ENCODE peak calls at places on chromosomes 6 and 20, in four cellular contexts. O is endodermal cell, W is tibial artery, A is thyroid gland. E is an unnamed sample.

GRCh38 chr6:25165817-25166216 is 113.4 kb upstream of the CARMIL1 start:
- DNase-seq in W (no peak), O (no peak), A (no peak), E (no peak)

GRCh38 chr20:47686545-47686944 is 98.7 kb downstream of the SULF2 start:
- DNase-seq in O (no peak), A (no peak), W (no peak), E (no peak)

GRCh38 chr6:107653183-107653580 is 163.3 kb downstream of the SOBP start:
- DNase-seq in W (no peak), O (no peak), A (no peak), E (no peak)

GRCh38 chr6:46015119-46015968 is at the start of gene CLIC5:
- DNase-seq in A (peak; percentile 77), W (peak; percentile 29), O (peak; percentile 77), E (peak; percentile 31)

GRCh38 chr6:133609404-133610270 is 279.3 kb upstream of the TCF21 start:
- DNase-seq in O (no peak), A (no peak), W (no peak), E (no peak)

GRCh38 chr6:29702519-29703103 is 20.6 kb upstream of the HLA-F start:
- DNase-seq in O (peak; percentile 97), A (peak; percentile 33), W (peak; percentile 61), E (peak; percentile 68)

GRCh38 chr6:27414996-27415395 is 26.4 kb downstream of the ZNF391 start:
- DNase-seq in A (no peak), W (no peak), O (no peak), E (no peak)

GRCh38 chr20:6583134-6583738 is 184.2 kb upstream of the BMP2 start:
- DNase-seq in W (no peak), O (peak; percentile 78), A (peak; percentile 52), E (no peak)

GRCh38 chr6:106149472-106150069 is 63.4 kb downstream of the PRDM1 start:
- DNase-seq in O (no peak), A (no peak), W (no peak), E (peak; percentile 56)

GRCh38 chr20:35166242-35166830 is 5.5 kb upstream of the PROCR start:
- DNase-seq in W (peak; percentile 54), O (no peak), A (peak; percentile 69), E (no peak)

GRCh38 chr20:24462461-24463010 is 6.9 kb upstream of the SYNDIG1 start:
- DNase-seq in A (no peak), W (no peak), O (no peak), E (no peak)

GRCh38 chr20:58675146-58675584 is 17.4 kb upstream of the NPEPL1 start:
- DNase-seq in W (no peak), O (peak; percentile 54), A (no peak), E (no peak)

GRCh38 chr20:50924261-50924660 is 7.0 kb downstream of the ADNP start:
- DNase-seq in A (no peak), W (no peak), O (no peak), E (no peak)

GRCh38 chr6:136095961-136096360 is 154.2 kb downstream of the MTFR2 start:
- DNase-seq in O (no peak), A (peak; percentile 23), W (peak; percentile 61), E (no peak)

GRCh38 chr6:144347447-144347758 is 62.3 kb downstream of the UTRN start:
- DNase-seq in O (no peak), W (no peak), A (no peak), E (no peak)

GRCh38 chr6:86707545-86708120 is 229.7 kb upstream of the HTR1E start:
- DNase-seq in O (no peak), W (no peak), A (no peak), E (no peak)

GRCh38 chr6:32954212-32954745 is 1.4 kb upstream of the HLA-DMA start:
- DNase-seq in W (no peak), A (no peak), O (no peak), E (no peak)

GRCh38 chr6:12386816-12387215 is 96.7 kb downstream of the EDN1 start:
- DNase-seq in O (no peak), A (no peak), W (no peak), E (no peak)

GRCh38 chr20:41524980-41525613 is 93.1 kb downstream of the CHD6 start:
- DNase-seq in W (peak; percentile 31), O (no peak), A (peak; percentile 94), E (no peak)

GRCh38 chr6:5778317-5778857 is 228.3 kb downstream of the NRN1 start:
- DNase-seq in W (no peak), O (no peak), A (no peak), E (no peak)

GRCh38 chr6:133991096-133991593 is 38.1 kb downstream of the TBPL1 start:
- DNase-seq in W (no peak), A (no peak), O (no peak), E (no peak)

GRCh38 chr6:20755631-20756030 is 221.4 kb downstream of the CDKAL1 start:
- DNase-seq in W (no peak), A (no peak), O (no peak), E (no peak)

GRCh38 chr20:26205350-26205749 is 508.7 kb upstream of the ZNF337 start:
- DNase-seq in A (no peak), W (no peak), O (no peak), E (no peak)

GRCh38 chr6:160081398-160081797 is 40.2 kb upstream of the SLC22A1 start:
- DNase-seq in A (no peak), O (peak; percentile 44), W (no peak), E (no peak)

GRCh38 chr20:4445780-4446179 is 275.9 kb upstream of the PRND start:
- DNase-seq in A (no peak), O (no peak), W (no peak), E (no peak)

GRCh38 chr6:2213082-2213481 is 32.3 kb downstream of the GMDS start:
- DNase-seq in O (no peak), A (no peak), W (no peak), E (no peak)

GRCh38 chr20:25135031-25135430 is 53.1 kb upstream of the VSX1 start:
- DNase-seq in O (no peak), A (peak; percentile 87), W (no peak), E (no peak)

GRCh38 chr6:122799916-122800701 is 11.1 kb downstream of the SMPDL3A start:
- DNase-seq in A (no peak), O (no peak), W (no peak), E (no peak)

GRCh38 chr6:105603779-105604592 is 201.1 kb upstream of the PREP start:
- DNase-seq in O (no peak), W (no peak), A (no peak), E (no peak)

GRCh38 chr20:18279231-18279630 is 9.1 kb upstream of the ZNF133 start:
- DNase-seq in O (no peak), W (no peak), A (no peak), E (no peak)

GRCh38 chr6:119161450-119161849 is 83.0 kb upstream of the FAM184A start:
- DNase-seq in A (no peak), O (no peak), W (no peak), E (no peak)

GRCh38 chr6:100447900-100448700 is 16.6 kb downstream of the SIM1 start:
- DNase-seq in A (no peak), O (peak; percentile 63), W (no peak), E (no peak)

GRCh38 chr6:163249651-163250101 is 164.8 kb upstream of the QKI start:
- DNase-seq in A (no peak), W (no peak), O (no peak), E (no peak)

GRCh38 chr20:15847415-15847814 is 725.8 kb downstream of the KIF16B start:
- DNase-seq in O (no peak), W (no peak), A (no peak), E (no peak)

GRCh38 chr6:44148306-44148705 is 10.3 kb upstream of the CAPN11 start:
- DNase-seq in O (no peak), A (no peak), W (no peak), E (no peak)

GRCh38 chr6:167778497-167779122 is 48.1 kb upstream of the AFDN start:
- DNase-seq in A (peak; percentile 92), O (no peak), W (no peak), E (no peak)

GRCh38 chr20:56776345-56776744 is 147.2 kb downstream of the TFAP2C start:
- DNase-seq in O (peak; percentile 73), A (no peak), W (no peak), E (no peak)

GRCh38 chr6:137699036-137699683 is 167.9 kb upstream of the TNFAIP3 start:
- DNase-seq in O (no peak), W (peak; percentile 33), A (no peak), E (no peak)

GRCh38 chr6:137700751-137701477 is 166.1 kb upstream of the TNFAIP3 start:
- DNase-seq in A (no peak), O (no peak), W (no peak), E (no peak)

GRCh38 chr6:137696765-137697164 is 170.3 kb upstream of the TNFAIP3 start:
- DNase-seq in W (no peak), A (no peak), O (no peak), E (no peak)

GRCh38 chr6:137698636-137699035 is 168.4 kb upstream of the TNFAIP3 start:
- DNase-seq in A (no peak), W (peak; percentile 43), O (no peak), E (peak; percentile 18)

GRCh38 chr6:137697267-137697938 is 169.7 kb upstream of the TNFAIP3 start:
- DNase-seq in A (peak; percentile 48), O (peak; percentile 82), W (no peak), E (no peak)
- H3K4me1 ChIP-seq in A (peaks cover 6% of the 10 kb centered on the region), O (peaks cover 13% of the 10 kb centered on the region), W (no peaks in the 10 kb centered on the region), E (peaks cover 19% of the 10 kb centered on the region)

GRCh38 chr20:49629606-49630005 is 61.7 kb upstream of the PTGIS start:
- DNase-seq in W (no peak), A (no peak), O (no peak), E (no peak)
- H3K4me1 ChIP-seq in W (peaks cover 13% of the 10 kb centered on the region), A (peaks cover 14% of the 10 kb centered on the region), O (no peaks in the 10 kb centered on the region), E (no peaks in the 10 kb centered on the region)

GRCh38 chr6:41721396-41721795 is 14.0 kb downstream of the TFEB start:
- DNase-seq in W (no peak), O (no peak), A (no peak), E (no peak)

GRCh38 chr6:41716516-41717446 is 18.6 kb downstream of the TFEB start:
- DNase-seq in O (no peak), A (peak; percentile 73), W (no peak), E (no peak)

GRCh38 chr6:41719796-41720620 is 15.4 kb downstream of the TFEB start:
- DNase-seq in W (no peak), O (no peak), A (no peak), E (no peak)

GRCh38 chr6:41720783-41721182 is 14.6 kb downstream of the TFEB start:
- DNase-seq in O (no peak), A (no peak), W (no peak), E (no peak)

DNA sequence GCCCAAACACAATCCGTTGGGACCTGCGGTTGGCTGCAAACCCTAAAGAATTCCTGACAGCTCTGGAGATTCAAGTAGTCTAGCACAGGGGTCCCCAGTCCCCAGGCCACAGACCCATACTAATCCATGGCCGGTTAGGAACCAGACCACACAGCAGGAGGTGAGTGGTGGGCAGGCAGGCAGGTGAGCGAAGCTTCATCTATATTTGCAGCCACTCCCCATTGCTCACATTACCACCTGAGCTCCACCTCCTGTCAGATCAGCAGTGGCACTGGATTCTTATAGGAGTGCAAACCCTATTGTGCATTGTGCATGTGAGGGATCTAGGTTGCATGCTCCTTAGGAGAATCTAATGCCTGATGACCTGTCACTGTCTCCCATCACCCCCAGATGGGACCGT is 16.6 kb downstream of the TFEB start:
- DNase-seq in W (no peak), O (no peak), A (no peak), E (no peak)
- H3K4me1 ChIP-seq in W (peaks cover 57% of the 10 kb centered on the region), O (no peaks in the 10 kb centered on the region), A (peaks cover 83% of the 10 kb centered on the region), E (peaks cover 6% of the 10 kb centered on the region)

DNA sequence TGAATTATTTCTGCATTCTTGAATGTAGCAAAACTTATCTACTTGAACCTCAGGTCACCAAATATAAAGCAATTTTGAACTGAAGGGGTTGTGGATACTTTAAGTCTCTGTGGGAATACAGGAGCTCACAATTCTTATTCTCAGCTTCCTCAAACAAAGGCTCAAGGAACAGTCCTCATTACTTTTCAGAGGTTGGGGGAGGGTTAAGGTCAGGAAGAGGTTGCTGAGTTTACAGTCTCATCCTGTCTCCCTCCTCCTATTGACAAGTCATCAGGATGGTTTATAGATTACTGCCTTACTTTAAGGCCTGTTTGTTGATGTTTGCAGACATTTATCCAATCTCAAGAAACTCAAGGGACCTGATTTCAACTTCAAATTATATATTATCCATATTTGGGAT is 143.6 kb upstream of the SPACA1 start:
- DNase-seq in W (no peak), A (no peak), O (no peak), E (no peak)
- H3K4me1 ChIP-seq in W (no peaks in the 10 kb centered on the region), A (no peaks in the 10 kb centered on the region), O (peaks cover 5% of the 10 kb centered on the region), E (peaks cover 17% of the 10 kb centered on the region)